ENCODE peak calls at places on chromosomes 3 and 15, in ten cellular contexts. O is activated T-cell treated with anti-CD3 and anti-CD28 coated beads, Interleukin-2, amount 50 U/mL, for 48 hours; Q is AG08396; V is activated CD4-positive, alpha-beta T cell treated with anti-CD3 and anti-CD28 coated beads for 24 hours; I is GM12892; Y is left ventricle myocardium superior; J is EH; P is ascending aorta; F is M059J; R is LoVo. E is an unnamed sample.

GRCh38 chr15:57079446-57079845 is 161.0 kb downstream of the TCF12 start:
- DNase-seq in R (no peak), Q (no peak), P (no peak), O (no peak), J (peak; percentile 11), Y (no peak), I (no peak), F (no peak), V (no peak), E (no peak)

GRCh38 chr15:93030430-93031102 is 58.4 kb downstream of the RGMA start:
- DNase-seq in Y (peak; percentile 73), R (peak; percentile 75), I (peak; percentile 80), J (peak; percentile 69), Q (peak; percentile 89), P (peak; percentile 89), O (peak; percentile 82), V (peak; percentile 51), F (peak; percentile 57), E (peak; percentile 61)

GRCh38 chr3:50165388-50166308 is 10.5 kb downstream of the SEMA3F start:
- DNase-seq in Y (peak; percentile 51), R (no peak), P (peak; percentile 89), V (no peak), Q (peak; percentile 67), F (peak; percentile 64), J (peak; percentile 92), O (no peak), I (no peak), E (peak; percentile 66)

GRCh38 chr15:87224409-87224808 is 1032.1 kb downstream of the NTRK3 start:
- DNase-seq in Y (no peak), P (no peak), J (peak; percentile 68), Q (no peak), R (no peak), F (peak; percentile 70), O (no peak), V (no peak), I (no peak), E (no peak)

GRCh38 chr3:37625690-37626089 is 236.0 kb upstream of the CTDSPL start:
- DNase-seq in Q (no peak), O (no peak), Y (no peak), V (no peak), J (no peak), I (no peak), R (no peak), F (no peak), P (no peak), E (no peak)

GRCh38 chr3:164459526-164460151 is 618.7 kb downstream of the SI start:
- DNase-seq in Q (no peak), R (no peak), I (no peak), J (no peak), Y (no peak), F (peak; percentile 55), V (no peak), P (no peak), O (no peak), E (no peak)

GRCh38 chr3:46979958-46980497 is 562 bp downstream of the NBEAL2 start:
- DNase-seq in V (no peak), Y (peak; percentile 52), Q (no peak), R (peak; percentile 16), F (no peak), J (peak; percentile 19), P (no peak), I (no peak), O (no peak), E (no peak)

GRCh38 chr15:80694624-80695098 is 449 bp upstream of the ABHD17C start:
- DNase-seq in R (peak; percentile 26), F (peak; percentile 48), J (peak; percentile 61), I (peak; percentile 42), Y (no peak), V (peak; percentile 16), O (peak; percentile 39), P (no peak), Q (peak; percentile 55), E (no peak)

GRCh38 chr3:51931756-51932155 is 9.9 kb downstream of the RRP9 start:
- DNase-seq in F (no peak), Q (no peak), J (no peak), I (no peak), V (no peak), Y (no peak), P (peak; percentile 16), R (no peak), O (no peak), E (no peak)

GRCh38 chr15:93865610-93866009 is 365.8 kb upstream of the MCTP2 start:
- DNase-seq in Y (no peak), Q (no peak), F (no peak), V (no peak), O (no peak), I (no peak), R (no peak), J (no peak), P (no peak), E (no peak)

GRCh38 chr15:96325579-96326331 is 4.7 kb upstream of the NR2F2 start:
- DNase-seq in R (peak; percentile 50), I (no peak), P (peak; percentile 57), F (peak; percentile 79), Y (no peak), V (no peak), O (no peak), J (peak; percentile 75), Q (peak; percentile 29), E (peak; percentile 92)

GRCh38 chr3:5678248-5678647 is 490.7 kb downstream of the EDEM1 start:
- DNase-seq in R (no peak), O (no peak), I (no peak), J (no peak), Q (no peak), F (no peak), P (no peak), V (no peak), Y (no peak), E (no peak)

GRCh38 chr3:45599424-45599886 is 4.9 kb downstream of the LIMD1 start:
- DNase-seq in I (no peak), V (no peak), F (no peak), Y (peak; percentile 61), J (no peak), R (no peak), Q (no peak), O (no peak), P (no peak), E (no peak)

GRCh38 chr3:76040946-76041345 is 255.6 kb upstream of the ZNF717 start:
- DNase-seq in R (no peak), J (peak; percentile 58), Q (no peak), O (no peak), P (no peak), I (no peak), V (no peak), Y (no peak), F (no peak), E (no peak)

GRCh38 chr3:196341142-196341541 is 3.0 kb upstream of the TM4SF19 start:
- DNase-seq in P (no peak), Q (peak; percentile 31), J (peak; percentile 62), I (no peak), Y (no peak), F (peak; percentile 72), R (no peak), V (no peak), O (no peak), E (peak; percentile 76)

GRCh38 chr3:197549261-197549885 is 6.4 kb downstream of the BDH1 start:
- DNase-seq in J (no peak), P (no peak), Y (no peak), O (no peak), F (no peak), R (no peak), V (no peak), I (no peak), Q (no peak), E (no peak)

GRCh38 chr3:186257866-186258265 is 104.2 kb downstream of the DGKG start:
- DNase-seq in O (no peak), Y (no peak), V (no peak), R (no peak), P (no peak), Q (no peak), F (peak; percentile 40), J (no peak), I (no peak), E (no peak)

GRCh38 chr15:27679621-27680521 is 419.2 kb downstream of the OCA2 start:
- DNase-seq in J (no peak), I (no peak), O (no peak), R (no peak), Q (no peak), P (no peak), F (no peak), V (no peak), Y (no peak), E (no peak)

GRCh38 chr3:58351920-58352319 is 19.2 kb downstream of the PXK start:
- DNase-seq in P (no peak), R (no peak), F (no peak), I (no peak), Q (no peak), O (no peak), V (no peak), Y (no peak), J (no peak), E (no peak)

GRCh38 chr3:113914646-113915045 is 33.2 kb upstream of the ZDHHC23 start:
- DNase-seq in I (no peak), J (peak; percentile 94), O (no peak), P (no peak), F (peak; percentile 14), V (no peak), Y (no peak), Q (peak; percentile 14), R (no peak), E (no peak)

GRCh38 chr3:51983578-51984268 is 388 bp downstream of the ACY1 start:
- DNase-seq in Y (no peak), I (no peak), J (no peak), P (no peak), V (no peak), O (no peak), Q (no peak), R (no peak), F (no peak), E (no peak)

GRCh38 chr3:189593581-189593980 is 37.6 kb upstream of the TP63 start:
- DNase-seq in V (no peak), Y (no peak), P (no peak), I (no peak), F (no peak), O (no peak), Q (no peak), R (no peak), J (peak; percentile 21), E (no peak)

GRCh38 chr15:99423186-99424130 is 142.3 kb upstream of the MEF2A start:
- DNase-seq in J (no peak), V (no peak), Y (no peak), R (no peak), F (no peak), P (no peak), O (peak; percentile 15), Q (no peak), I (no peak), E (no peak)

GRCh38 chr3:118239253-118239652 is 795.4 kb downstream of the IGSF11 start:
- DNase-seq in P (peak; percentile 62), R (no peak), F (no peak), Q (no peak), Y (no peak), O (no peak), V (no peak), J (no peak), I (no peak), E (no peak)

GRCh38 chr3:6860911-6861330 is at the start of gene GRM7:
- DNase-seq in P (peak; percentile 73), O (no peak), Y (no peak), Q (no peak), I (no peak), R (no peak), J (no peak), F (no peak), V (no peak), E (no peak)

GRCh38 chr15:85006201-85006600 is 24.5 kb downstream of the PDE8A start:
- DNase-seq in V (no peak), J (no peak), R (no peak), Y (no peak), Q (no peak), P (no peak), F (no peak), I (no peak), O (no peak), E (no peak)

GRCh38 chr15:25790003-25790660 is 73.0 kb downstream of the ATP10A start:
- DNase-seq in J (peak; percentile 92), Q (peak; percentile 86), O (peak; percentile 74), I (no peak), V (peak; percentile 30), Y (peak; percentile 65), R (no peak), F (no peak), P (peak; percentile 84), E (no peak)